ENCODE peak calls at places on chromosomes 16 and 17, in nine cellular contexts. E is HFFc6, X is nephron progenitor cell, P is uterus, C is GM23338, M is WTC11, D is PC-3, J is MM.1S, G is mesothelial cell of epicardium. L is an unnamed sample.

GRCh38 chr17:56594528-56595418 is 1.3 kb downstream of the NOG start:
- DNase-seq in E (peak), X (no peak), P (no peak), C (peak), M (peak), D (peak), J (peak), G (peak), L (peak)

GRCh38 chr17:37050905-37051304 is 102.2 kb downstream of the AATF start:
- DNase-seq in E (no peak), X (no peak), P (no peak), C (no peak), M (no peak), D (peak), J (no peak), G (no peak), L (no peak)

GRCh38 chr16:85082553-85083050 is 29.7 kb downstream of the CIBAR2 start:
- DNase-seq in E (no peak), X (no peak), P (no peak), C (peak), M (peak), D (no peak), J (no peak), G (no peak), L (no peak)

GRCh38 chr17:1617620-1618174 is 10.9 kb downstream of the SLC43A2 start:
- DNase-seq in E (no peak), X (no peak), P (no peak), C (no peak), M (no peak), D (no peak), J (no peak), G (no peak), L (peak)

GRCh38 chr16:67397812-67398545 is 4.7 kb upstream of the TPPP3 start:
- DNase-seq in E (no peak), X (no peak), P (no peak), C (no peak), M (no peak), D (no peak), J (no peak), G (no peak), L (no peak)

GRCh38 chr16:81799138-81799504 is 20.0 kb downstream of the PLCG2 start:
- DNase-seq in E (no peak), X (no peak), P (no peak), C (no peak), M (no peak), D (no peak), J (no peak), G (no peak), L (no peak)

GRCh38 chr17:74435775-74436359 is 4.0 kb downstream of the GPRC5C start:
- DNase-seq in E (no peak), X (no peak), P (no peak), C (no peak), M (no peak), D (no peak), J (no peak), G (no peak), L (no peak)

GRCh38 chr17:77279448-77280303 is 138.9 kb downstream of the SEC14L1 start:
- DNase-seq in E (no peak), X (no peak), P (no peak), C (peak), M (no peak), D (peak), J (no peak), G (no peak), L (peak)

GRCh38 chr16:81136331-81137011 is 40.3 kb upstream of the GCSH start:
- DNase-seq in E (no peak), X (no peak), P (no peak), C (no peak), M (no peak), D (no peak), J (no peak), G (no peak), L (no peak)

GRCh38 chr17:76248013-76248782 is 7.9 kb upstream of the RNF157 start:
- DNase-seq in E (no peak), X (no peak), P (no peak), C (no peak), M (no peak), D (peak), J (no peak), G (no peak), L (no peak)

GRCh38 chr16:75340715-75341500 is 89.5 kb upstream of the BCAR1 start:
- DNase-seq in E (peak), X (no peak), P (no peak), C (peak), M (no peak), D (peak), J (no peak), G (no peak), L (peak)

GRCh38 chr16:67730326-67730725 is 11.2 kb upstream of the GFOD2 start:
- DNase-seq in E (no peak), X (no peak), P (no peak), C (no peak), M (no peak), D (no peak), J (no peak), G (no peak), L (no peak)

GRCh38 chr16:81547194-81547918 is 102.7 kb downstream of the CMIP start:
- DNase-seq in E (no peak), X (no peak), P (no peak), C (no peak), M (no peak), D (no peak), J (no peak), G (no peak), L (no peak)

GRCh38 chr16:57748596-57748995 is 13.0 kb downstream of the KATNB1 start:
- DNase-seq in E (no peak), X (no peak), P (no peak), C (no peak), M (no peak), D (no peak), J (no peak), G (no peak), L (no peak)

GRCh38 chr16:79283578-79283977 is 317.0 kb downstream of the MAF start:
- DNase-seq in E (no peak), X (no peak), P (no peak), C (no peak), M (no peak), D (no peak), J (peak), G (no peak), L (no peak)

GRCh38 chr17:58172369-58173071 is 5.7 kb downstream of the OR4D2 start:
- DNase-seq in E (no peak), X (no peak), P (no peak), C (peak), M (peak), D (peak), J (peak), G (no peak), L (peak)

GRCh38 chr16:65409505-65409904 is 287.6 kb upstream of the CDH11 start:
- DNase-seq in E (peak), X (no peak), P (no peak), C (no peak), M (no peak), D (peak), J (no peak), G (no peak), L (no peak)

GRCh38 chr17:12041316-12041715 is 20.6 kb downstream of the MAP2K4 start:
- DNase-seq in E (peak), X (no peak), P (no peak), C (no peak), M (no peak), D (peak), J (no peak), G (no peak), L (no peak)

GRCh38 chr17:21094298-21094704 is 32.5 kb upstream of the DHRS7B start:
- DNase-seq in E (no peak), X (no peak), P (no peak), C (no peak), M (no peak), D (peak), J (no peak), G (no peak), L (no peak)

GRCh38 chr17:80793421-80793820 is 198.2 kb upstream of the CHMP6 start:
- DNase-seq in E (no peak), X (no peak), P (no peak), C (no peak), M (no peak), D (no peak), J (no peak), G (no peak), L (no peak)

GRCh38 chr17:43368740-43369506 is 29.9 kb upstream of the ARL4D start:
- DNase-seq in E (peak), X (peak), P (peak), C (peak), M (peak), D (peak), J (peak), G (peak), L (peak)
- TF ChIP-seq CTCF in E (no peak), X (no peak), P (no peak), C (peak), M (no peak), D (no peak), J (no peak), G (no peak), L (no peak)

GRCh38 chr17:5078106-5079028 is at the start of gene ZFP3:
- DNase-seq in E (no peak), X (no peak), P (peak), C (peak), M (peak), D (peak), J (no peak), G (no peak), L (no peak)
- TF ChIP-seq CTCF in E (no peak), X (no peak), P (no peak), C (no peak), M (no peak), D (no peak), J (no peak), G (no peak), L (no peak)

DNA sequence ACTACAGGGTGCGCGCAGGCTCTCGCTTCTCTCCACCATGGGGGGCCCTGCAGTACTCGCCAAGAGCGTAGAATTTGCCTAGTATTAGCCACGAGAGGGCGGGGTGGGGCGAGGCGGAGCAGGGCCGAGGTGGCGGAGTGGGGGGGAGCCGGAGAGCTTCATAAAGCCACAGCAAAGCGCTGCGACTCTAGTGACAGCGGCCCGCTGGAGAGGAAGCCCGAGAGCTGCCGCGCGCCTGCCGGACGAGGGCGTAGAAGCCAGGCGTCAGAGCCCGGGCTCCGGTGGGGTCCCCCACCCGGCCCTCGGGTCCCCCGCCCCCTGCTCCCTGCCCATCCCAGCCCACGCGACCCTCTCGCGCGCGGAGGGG is at the start of gene TBX21:
- DNase-seq in E (no peak), X (peak), P (peak), C (peak), M (peak), D (no peak), J (peak), G (peak), L (peak)
- TF ChIP-seq CTCF in E (peak), X (peak), P (no peak), C (peak), M (no peak), D (no peak), J (peak), G (no peak), L (no peak)

GRCh38 chr16:31009894-31010293 is 544 bp downstream of the STX1B start:
- DNase-seq in E (no peak), X (no peak), P (no peak), C (peak), M (peak), D (no peak), J (no peak), G (no peak), L (no peak)
- TF ChIP-seq CTCF in E (peak), X (no peak), P (no peak), C (peak), M (no peak), D (no peak), J (no peak), G (no peak), L (no peak)

DNA sequence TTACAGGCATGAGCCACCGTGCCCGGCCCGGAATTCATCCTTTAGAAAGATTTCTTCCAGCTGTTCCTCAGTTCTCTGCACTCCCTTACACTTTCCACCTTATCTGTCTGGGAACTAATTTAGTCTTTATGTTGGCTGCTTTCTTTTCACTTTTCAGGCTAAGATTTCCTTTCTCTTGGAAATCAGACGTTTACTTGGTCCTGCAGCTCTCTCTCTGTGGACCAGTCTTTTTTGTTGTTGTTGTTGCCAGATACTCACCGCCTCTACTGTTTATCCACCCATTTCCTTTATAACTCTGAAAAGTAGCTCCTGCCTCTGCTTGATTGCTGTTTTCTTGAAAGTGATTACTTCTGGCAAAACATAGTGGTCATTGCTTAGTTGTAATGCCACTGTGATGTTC is 6.1 kb downstream of the NF1 start:
- DNase-seq in E (no peak), X (no peak), P (no peak), C (peak), M (no peak), D (no peak), J (no peak), G (no peak), L (no peak)
- TF ChIP-seq CTCF in E (no peak), X (no peak), P (no peak), C (no peak), M (no peak), D (no peak), J (no peak), G (no peak), L (no peak)

DNA sequence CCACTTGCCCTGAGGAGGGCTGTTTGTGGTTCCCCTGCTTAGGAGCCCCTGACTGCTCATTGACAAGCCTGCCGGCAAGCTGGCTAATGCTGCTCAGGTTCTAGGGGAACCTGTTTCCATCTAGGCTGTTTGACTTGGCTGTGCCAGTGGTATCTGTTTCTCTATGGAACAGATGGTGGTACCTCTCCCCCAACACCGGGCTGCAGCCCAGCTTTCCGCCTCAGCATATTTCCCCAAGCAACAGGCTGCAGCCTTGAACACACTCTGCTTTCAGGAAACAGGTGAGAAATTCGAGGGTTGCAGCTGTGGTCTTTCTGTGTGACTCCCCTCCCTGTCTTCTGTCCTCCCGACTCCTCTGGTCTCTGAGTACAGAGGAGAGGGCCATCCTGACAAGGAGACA is 132.3 kb downstream of the TMEM132E start:
- DNase-seq in E (no peak), X (no peak), P (no peak), C (no peak), M (no peak), D (no peak), J (no peak), G (no peak), L (no peak)
- TF ChIP-seq CTCF in E (no peak), X (no peak), P (no peak), C (no peak), M (no peak), D (no peak), J (no peak), G (no peak), L (no peak)

GRCh38 chr17:13734880-13735279 is 133.2 kb upstream of the HS3ST3A1 start:
- DNase-seq in E (no peak), X (no peak), P (no peak), C (no peak), M (no peak), D (no peak), J (no peak), G (no peak), L (no peak)

GRCh38 chr17:13735861-13736260 is 134.1 kb upstream of the HS3ST3A1 start:
- DNase-seq in E (peak), X (no peak), P (no peak), C (no peak), M (no peak), D (no peak), J (no peak), G (no peak), L (no peak)

GRCh38 chr17:13740692-13741091 is 139.0 kb upstream of the HS3ST3A1 start:
- DNase-seq in E (no peak), X (no peak), P (no peak), C (no peak), M (no peak), D (no peak), J (no peak), G (no peak), L (no peak)

GRCh38 chr17:13736915-13737314 is 135.2 kb upstream of the HS3ST3A1 start:
- DNase-seq in E (peak), X (no peak), P (no peak), C (no peak), M (no peak), D (peak), J (no peak), G (no peak), L (no peak)

DNA sequence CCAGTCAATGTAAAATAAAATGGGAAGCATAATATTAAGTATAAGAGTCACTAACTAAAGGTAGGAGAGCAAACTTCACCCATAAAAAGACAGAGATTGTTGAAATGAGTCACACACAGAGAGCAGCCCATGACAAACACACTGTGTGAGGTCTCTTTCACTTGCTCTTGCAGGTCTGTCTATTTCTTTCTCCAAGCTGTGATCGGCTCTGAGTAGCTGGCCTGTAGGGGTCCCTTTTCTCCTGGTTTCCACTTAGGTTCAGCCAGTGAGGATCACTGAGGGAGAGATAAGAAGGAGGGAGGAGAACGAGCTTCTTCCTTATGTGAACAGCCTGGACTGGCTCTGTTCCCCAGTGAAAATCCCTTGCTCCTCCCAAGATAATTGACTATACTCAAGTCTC is 133.7 kb upstream of the HS3ST3A1 start:
- DNase-seq in E (peak), X (no peak), P (no peak), C (peak), M (peak), D (peak), J (no peak), G (no peak), L (no peak)
- TF ChIP-seq CTCF in E (peak), X (no peak), P (no peak), C (peak), M (no peak), D (no peak), J (no peak), G (no peak), L (no peak)

GRCh38 chr16:3193221-3194212 is 5.5 kb downstream of the OR1F1 start:
- DNase-seq in E (no peak), X (no peak), P (no peak), C (no peak), M (no peak), D (peak), J (no peak), G (no peak), L (no peak)
- TF ChIP-seq CTCF in E (no peak), X (no peak), P (no peak), C (no peak), M (no peak), D (no peak), J (no peak), G (no peak), L (no peak)

GRCh38 chr16:5616841-5617240 is 519.2 kb upstream of the EEF2KMT start:
- DNase-seq in E (no peak), X (no peak), P (no peak), C (no peak), M (no peak), D (no peak), J (no peak), G (no peak), L (no peak)

GRCh38 chr16:5619314-5619713 is 521.7 kb upstream of the EEF2KMT start:
- DNase-seq in E (no peak), X (no peak), P (no peak), C (no peak), M (no peak), D (no peak), J (no peak), G (no peak), L (no peak)

GRCh38 chr16:5621826-5622225 is 524.2 kb upstream of the EEF2KMT start:
- DNase-seq in E (no peak), X (no peak), P (no peak), C (no peak), M (no peak), D (no peak), J (no peak), G (no peak), L (no peak)

GRCh38 chr16:5615868-5616642 is 518.5 kb upstream of the EEF2KMT start:
- DNase-seq in E (peak), X (peak), P (no peak), C (peak), M (peak), D (peak), J (peak), G (peak), L (peak)
- TF ChIP-seq CTCF in E (peak), X (peak), P (no peak), C (peak), M (peak), D (peak), J (peak), G (peak), L (peak)

GRCh38 chr17:49994085-49995054 is 654 bp downstream of the DLX3 start:
- DNase-seq in E (no peak), X (no peak), P (no peak), C (peak), M (peak), D (no peak), J (no peak), G (no peak), L (no peak)
- TF ChIP-seq CTCF in E (no peak), X (no peak), P (no peak), C (peak), M (peak), D (peak), J (no peak), G (peak), L (no peak)

L was measured in Calu3.